ENCODE peak calls at places on chromosome 12, in four cellular contexts. Z is CD8-positive, alpha-beta T cell; E is IMR-90; X is adrenal gland. M is an unnamed sample. For H3K4me1, the result is how much of the 10 kb centered on the place peaks cover.

GRCh38 chr12:12336049-12336411 is 14.0 kb downstream of the MANSC1 start:
- DNase-seq in Z (no peak), E (no peak), X (no peak), M (no peak)

GRCh38 chr12:38258411-38258810 is 58.2 kb upstream of the ALG10B start:
- DNase-seq in X (no peak), Z (no peak), E (no peak), M (no peak)

GRCh38 chr12:95208678-95209077 is 8.6 kb downstream of the FGD6 start:
- DNase-seq in E (no peak), Z (no peak), X (no peak), M (no peak)

GRCh38 chr12:63917864-63918742 is 73.6 kb downstream of the SRGAP1 start:
- DNase-seq in X (peak), Z (no peak), E (peak), M (peak)

GRCh38 chr12:6532927-6533652 is 1.2 kb upstream of the GAPDH start:
- DNase-seq in Z (no peak), E (peak), X (peak), M (peak)

GRCh38 chr12:54299515-54300266 is 1.1 kb downstream of the NFE2 start:
- DNase-seq in X (no peak), E (no peak), Z (no peak), M (no peak)

GRCh38 chr12:125071456-125071855 is 6.2 kb downstream of the AACS start:
- DNase-seq in X (no peak), E (no peak), Z (no peak), M (no peak)

GRCh38 chr12:44015333-44015941 is 179.6 kb downstream of the TMEM117 start:
- DNase-seq in Z (no peak), X (no peak), E (peak), M (no peak)

GRCh38 chr12:42267408-42268190 is 29.6 kb upstream of the YAF2 start:
- DNase-seq in Z (no peak), X (no peak), E (no peak), M (no peak)
- H3K4me3 ChIP-seq in Z (no peak), X (no peak), E (no peak), M (no peak)

DNA sequence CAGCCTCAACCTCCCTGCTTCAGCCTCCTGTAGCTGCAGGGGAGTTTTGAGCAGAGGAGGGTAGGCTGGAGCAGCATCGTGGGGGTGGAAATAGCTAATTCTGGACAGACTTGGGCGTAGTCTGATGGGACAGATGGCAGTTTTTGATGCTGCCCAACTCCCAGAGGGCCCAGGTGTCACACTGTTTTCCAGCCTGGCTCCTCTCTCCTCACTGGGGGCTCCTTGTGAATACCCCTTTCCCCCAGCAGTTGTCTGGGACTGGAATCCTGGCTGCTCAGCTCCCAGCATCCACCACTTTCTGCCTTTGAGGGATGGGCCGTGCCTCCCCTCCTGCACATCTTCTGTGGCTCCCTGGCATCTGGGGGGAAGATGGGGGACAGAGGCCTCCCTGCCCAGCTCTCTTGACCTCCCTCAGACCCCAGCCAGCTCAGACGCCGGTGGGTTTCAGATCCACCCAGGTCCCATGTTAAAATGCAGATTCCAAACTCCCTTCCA is 34.0 kb downstream of the SH2B3 start:
- DNase-seq in X (no peak), Z (no peak), E (no peak), M (no peak)
- H3K4me1 ChIP-seq in X (under half), Z (half or more), E (under half), M (under half)

GRCh38 chr12:27530157-27530922 is 6.3 kb downstream of the PPFIBP1 start:
- DNase-seq in Z (no peak), E (peak), X (no peak), M (no peak)
- TF ChIP-seq CTCF in Z (no peak), E (no peak), X (no peak), M (no peak)

DNA sequence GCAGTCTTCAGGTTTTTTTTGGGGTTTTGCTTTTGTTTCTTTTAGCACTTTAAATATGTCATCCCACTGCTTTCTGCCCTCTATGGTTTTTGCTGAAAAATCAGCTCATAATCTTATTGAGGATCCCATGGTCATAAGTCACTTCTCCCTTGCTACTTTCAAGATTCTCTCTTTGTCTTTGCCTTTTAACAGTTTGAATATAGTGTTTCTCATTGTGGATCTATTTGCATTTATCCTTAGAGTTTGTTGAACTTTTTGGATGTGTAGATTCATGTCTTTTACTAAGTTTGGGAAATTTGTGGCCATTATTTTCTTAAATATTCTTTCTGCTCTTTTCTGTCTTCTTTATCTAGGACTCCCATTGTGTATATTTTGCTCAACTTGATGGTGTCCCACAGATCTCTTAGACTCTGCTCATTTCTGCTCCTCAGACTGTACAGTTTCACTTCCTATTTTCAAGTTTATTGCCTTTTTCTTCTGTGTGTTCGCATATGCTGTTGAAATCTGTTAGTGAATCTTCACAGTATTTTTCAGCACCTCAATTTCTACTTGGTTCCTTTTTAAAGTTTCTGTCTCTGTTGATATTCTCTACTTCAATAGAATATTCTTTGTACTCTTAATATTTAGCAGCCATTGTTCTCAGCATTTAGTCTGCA is 70.8 kb downstream of the WNK1 start:
- DNase-seq in Z (no peak), X (no peak), E (no peak), M (no peak)
- H3K4me3 ChIP-seq in Z (no peak), X (no peak), E (no peak), M (no peak)

M was measured in colonic mucosa.